ENCODE peak calls at places on chromosomes 6 and 20, in seven cellular contexts. J is aorta; N is activated effector memory CD4-positive, alpha-beta T cell treated with Interleukin-2 at 50 U/mL for 16 hours; D is GM04504; G is T-cell; I is NAMALWA; A is vagina. H is an unnamed sample.

GRCh38 chr20:25065625-25066338 is 7.8 kb upstream of the ACSS1 start:
- DNase-seq in G (peak), J (peak), I (peak), A (no peak), D (no peak), N (peak), H (no peak)

GRCh38 chr20:34621383-34622367 is 55.2 kb downstream of the PIGU start:
- DNase-seq in G (no peak), D (no peak), N (no peak), A (no peak), I (no peak), J (no peak), H (no peak)

GRCh38 chr6:156796627-156797026 is 19.4 kb downstream of the ARID1B start:
- DNase-seq in G (no peak), I (no peak), D (no peak), A (no peak), N (no peak), J (no peak), H (no peak)

GRCh38 chr6:155014715-155015300 is 19.7 kb downstream of the TIAM2 start:
- DNase-seq in G (no peak), N (no peak), I (no peak), A (no peak), J (no peak), D (no peak), H (no peak)

GRCh38 chr6:7267071-7267470 is 45.9 kb downstream of the SSR1 start:
- DNase-seq in G (no peak), N (no peak), J (no peak), D (no peak), I (no peak), A (peak), H (no peak)

GRCh38 chr6:90343581-90343980 is 46.9 kb upstream of the BACH2 start:
- DNase-seq in G (no peak), I (no peak), D (no peak), N (no peak), J (no peak), A (no peak), H (no peak)

GRCh38 chr20:3229158-3229557 is 9.8 kb downstream of the SLC4A11 start:
- DNase-seq in J (no peak), G (no peak), I (no peak), D (no peak), N (no peak), A (no peak), H (no peak)

GRCh38 chr6:144644776-144645175 is 359.6 kb downstream of the UTRN start:
- DNase-seq in D (no peak), I (no peak), J (no peak), A (no peak), N (no peak), G (no peak), H (no peak)

GRCh38 chr6:1617466-1618304 is 8.0 kb downstream of the FOXC1 start:
- DNase-seq in G (no peak), J (peak), N (no peak), A (no peak), I (no peak), D (no peak), H (no peak)

GRCh38 chr6:6976193-6976592 is 131.6 kb upstream of the RREB1 start:
- DNase-seq in J (no peak), A (no peak), N (no peak), G (no peak), D (no peak), I (no peak), H (no peak)

GRCh38 chr6:28747631-28748157 is 176.1 kb downstream of the TRIM27 start:
- DNase-seq in D (peak), J (no peak), I (no peak), G (no peak), A (no peak), N (no peak), H (no peak)

GRCh38 chr6:53410508-53411258 is 61.9 kb upstream of the ELOVL5 start:
- DNase-seq in A (no peak), I (peak), D (peak), G (peak), J (peak), N (peak), H (peak)